ENCODE peak calls at places on chromosomes 16 and 17, in eight cellular contexts. D is ovary; O is heart left ventricle; B is dorsolateral prefrontal cortex; G is Peyer's patch; H is pancreas; A is brain microvascular endothelial cell; I is CD4-positive, CD25-positive, alpha-beta regulatory T cell. V is an unnamed sample. For H3K27me3, the result is how much of the 10 kb centered on the place peaks cover.

GRCh38 chr17:75878174-75878998 is at the start of gene TRIM47:
- DNase-seq in D (peak), O (peak), B (peak), G (peak), H (peak), A (peak), I (no peak), V (no peak)

GRCh38 chr16:69861276-69862030 is 89.7 kb upstream of the CLEC18A start:
- DNase-seq in D (no peak), O (peak), B (peak), G (no peak), H (peak), A (peak), I (no peak), V (no peak)

GRCh38 chr16:85616608-85617311 is 3.6 kb downstream of the GSE1 start:
- DNase-seq in D (peak), O (peak), B (peak), G (peak), H (no peak), A (no peak), I (no peak), V (no peak)

GRCh38 chr17:74873874-74874614 is 1.2 kb upstream of the FDXR start:
- DNase-seq in D (peak), O (no peak), B (no peak), G (no peak), H (no peak), A (no peak), I (no peak), V (no peak)

GRCh38 chr17:41073676-41074075 is 8.0 kb upstream of the KRTAP2-4 start:
- DNase-seq in D (no peak), O (no peak), B (no peak), G (no peak), H (no peak), A (no peak), I (no peak), V (no peak)

GRCh38 chr16:7185689-7186088 is 147.0 kb upstream of the RBFOX1 start:
- DNase-seq in D (no peak), O (no peak), B (no peak), G (no peak), H (no peak), A (no peak), I (no peak), V (no peak)

GRCh38 chr17:7707858-7708750 is 3.1 kb downstream of the EFNB3 start:
- DNase-seq in D (no peak), O (no peak), B (no peak), G (no peak), H (no peak), A (no peak), I (no peak), V (no peak)

GRCh38 chr17:9880582-9880999 is 24.5 kb downstream of the RCVRN start:
- DNase-seq in D (no peak), O (no peak), B (no peak), G (no peak), H (no peak), A (no peak), I (no peak), V (peak)

GRCh38 chr16:20321671-20322070 is 5.6 kb downstream of the GP2 start:
- DNase-seq in D (no peak), O (no peak), B (no peak), G (no peak), H (no peak), A (no peak), I (no peak), V (no peak)

GRCh38 chr16:75306102-75306762 is 54.8 kb upstream of the BCAR1 start:
- DNase-seq in D (no peak), O (no peak), B (no peak), G (no peak), H (peak), A (peak), I (no peak), V (peak)

GRCh38 chr16:79869304-79870015 is 268.9 kb upstream of the MAF start:
- DNase-seq in D (no peak), O (no peak), B (no peak), G (no peak), H (no peak), A (no peak), I (no peak), V (no peak)

GRCh38 chr17:1078062-1078711 is 81.3 kb downstream of the TIMM22 start:
- DNase-seq in D (no peak), O (no peak), B (no peak), G (no peak), H (no peak), A (no peak), I (no peak), V (no peak)

GRCh38 chr16:4081577-4082021 is 34.6 kb downstream of the ADCY9 start:
- DNase-seq in D (peak), O (no peak), B (no peak), G (no peak), H (no peak), A (peak), I (no peak), V (no peak)

GRCh38 chr17:79956853-79957252 is 78.8 kb downstream of the TBC1D16 start:
- DNase-seq in D (no peak), O (no peak), B (no peak), G (no peak), H (no peak), A (no peak), I (no peak), V (no peak)

GRCh38 chr17:48618366-48618896 is 3.3 kb upstream of the HOXB8 start:
- DNase-seq in D (peak), O (peak), B (peak), G (peak), H (peak), A (peak), I (peak), V (no peak)
- H3K27me3 ChIP-seq in D (under half), O (half or more), B (half or more), G (under half), H (under half), A (half or more), I (half or more), V (under half)

DNA sequence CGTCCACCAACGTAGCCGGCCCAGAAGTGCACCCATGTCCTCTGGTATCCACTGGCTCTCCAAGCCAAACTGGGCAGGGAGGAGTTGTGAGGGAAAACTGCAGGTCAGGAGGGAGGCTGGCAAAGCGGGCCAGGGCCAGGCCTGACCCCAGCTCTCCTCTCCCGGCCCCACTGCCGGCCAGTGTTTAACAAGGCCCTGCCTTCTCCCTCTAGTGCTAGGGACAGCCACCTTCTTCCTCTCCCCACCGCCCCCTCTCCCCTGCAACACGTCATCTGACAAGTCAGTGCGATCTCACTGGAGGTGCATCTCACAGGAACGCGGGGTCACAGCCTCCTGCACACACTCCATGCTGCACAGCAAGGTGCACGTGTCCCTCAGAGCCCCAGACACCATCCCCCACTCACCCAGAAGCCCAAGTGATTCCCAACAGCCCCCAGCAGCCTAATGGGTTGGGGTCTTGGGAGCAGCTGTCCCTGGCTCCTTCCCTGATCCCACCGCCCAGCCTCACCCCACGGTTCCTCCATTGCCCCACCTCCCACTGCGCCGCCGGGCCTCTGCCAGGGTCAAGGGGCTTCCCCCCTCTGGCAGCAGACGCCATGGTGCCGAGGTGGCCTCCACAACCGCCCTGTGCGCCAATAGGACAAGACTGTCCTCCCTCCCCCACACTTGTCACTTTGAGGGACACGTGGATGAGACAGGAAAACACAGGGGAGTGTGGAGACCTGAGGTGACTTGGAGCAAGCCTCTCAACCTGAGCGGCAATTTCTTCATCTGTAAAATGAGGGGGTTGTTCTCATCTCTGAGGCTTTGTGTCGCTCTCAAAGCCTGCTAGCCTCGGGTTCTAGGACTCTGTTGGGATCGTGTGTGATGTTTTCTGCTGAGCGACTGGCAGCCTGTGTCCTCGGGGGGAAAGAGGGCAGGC is 1.1 kb upstream of the ACE start:
- DNase-seq in D (no peak), O (no peak), B (no peak), G (no peak), H (no peak), A (no peak), I (no peak), V (no peak)
- H3K27me3 ChIP-seq in D (under half), O (under half), B (under half), G (under half), H (under half), A (under half), I (under half), V (under half)

GRCh38 chr16:23172549-23172948 is 10.0 kb upstream of the SCNN1G start:
- DNase-seq in D (no peak), O (no peak), B (no peak), G (no peak), H (no peak), A (no peak), I (no peak), V (no peak)
- H3K27me3 ChIP-seq in D (under half), O (under half), B (under half), G (under half), H (under half), A (under half), I (under half), V (under half)

GRCh38 chr16:71426880-71427615 is 14.8 kb downstream of the TLE7 start:
- DNase-seq in D (no peak), O (no peak), B (no peak), G (no peak), H (no peak), A (no peak), I (no peak), V (no peak)

GRCh38 chr16:71428883-71429282 is 13.0 kb downstream of the TLE7 start:
- DNase-seq in D (no peak), O (no peak), B (no peak), G (no peak), H (no peak), A (peak), I (no peak), V (no peak)

GRCh38 chr16:71426069-71426879 is 15.6 kb downstream of the TLE7 start:
- DNase-seq in D (peak), O (no peak), B (no peak), G (no peak), H (no peak), A (peak), I (peak), V (peak)

GRCh38 chr16:71429581-71429980 is 12.3 kb downstream of the TLE7 start:
- DNase-seq in D (no peak), O (no peak), B (no peak), G (no peak), H (no peak), A (no peak), I (no peak), V (no peak)

GRCh38 chr16:71428385-71428784 is 13.5 kb downstream of the TLE7 start:
- DNase-seq in D (no peak), O (no peak), B (no peak), G (no peak), H (no peak), A (no peak), I (no peak), V (no peak)
- H3K27me3 ChIP-seq in D (under half), O (under half), B (under half), G (under half), H (under half), A (under half), I (under half), V (under half)

V was measured in kidney epithelial cell.